ENCODE peak calls at places on chromosomes 16 and 17, in eight cellular contexts. Z, W, T, Q, B, V, L and F are unnamed samples.

GRCh38 chr17:65742433-65743312 is 181.2 kb upstream of the AXIN2 start:
- DNase-seq in Z (peak; percentile 94), W (no peak), T (peak; percentile 92), Q (peak; percentile 56), B (no peak), V (peak; percentile 81), L (no peak), F (no peak)

GRCh38 chr17:80065478-80066170 is 29.2 kb downstream of the CCDC40 start:
- DNase-seq in Z (no peak), W (no peak), T (no peak), Q (no peak), B (peak; percentile 86), V (no peak), L (no peak), F (no peak)

GRCh38 chr17:61809816-61810392 is 53.4 kb downstream of the BRIP1 start:
- DNase-seq in Z (peak; percentile 62), W (no peak), T (peak; percentile 73), Q (no peak), B (no peak), V (peak; percentile 12), L (no peak), F (no peak)

GRCh38 chr17:78882546-78883089 is 20.4 kb downstream of the CEP295NL start:
- DNase-seq in Z (no peak), W (no peak), T (peak; percentile 42), Q (no peak), B (peak; percentile 51), V (no peak), L (no peak), F (no peak)

GRCh38 chr16:65244811-65245210 is 122.9 kb upstream of the CDH11 start:
- DNase-seq in Z (peak; percentile 57), W (no peak), T (no peak), Q (no peak), B (no peak), V (no peak), L (no peak), F (no peak)

GRCh38 chr17:69451416-69452394 is 37.2 kb downstream of the MAP2K6 start:
- DNase-seq in Z (no peak), W (no peak), T (no peak), Q (no peak), B (no peak), V (no peak), L (no peak), F (no peak)

GRCh38 chr17:17900615-17901520 is 64.1 kb upstream of the SREBF1 start:
- DNase-seq in Z (peak; percentile 95), W (no peak), T (peak; percentile 93), Q (peak; percentile 89), B (no peak), V (peak; percentile 89), L (no peak), F (no peak)

GRCh38 chr16:7405166-7405565 is 72.5 kb downstream of the RBFOX1 start:
- DNase-seq in Z (no peak), W (no peak), T (no peak), Q (no peak), B (peak; percentile 43), V (no peak), L (no peak), F (no peak)

GRCh38 chr17:70318061-70318460 is 148.7 kb downstream of the KCNJ2 start:
- DNase-seq in Z (peak; percentile 53), W (no peak), T (no peak), Q (no peak), B (no peak), V (no peak), L (no peak), F (no peak)

GRCh38 chr17:29140631-29141483 is 39.3 kb downstream of the MYO18A start:
- DNase-seq in Z (no peak), W (peak; percentile 47), T (no peak), Q (peak; percentile 58), B (peak; percentile 48), V (no peak), L (no peak), F (no peak)

GRCh38 chr17:28684963-28685362 is 23.0 kb downstream of the SUPT6H start:
- DNase-seq in Z (peak; percentile 5), W (no peak), T (peak; percentile 32), Q (no peak), B (no peak), V (peak; percentile 10), L (no peak), F (no peak)

GRCh38 chr17:62913971-62914370 is 52.1 kb upstream of the TANC2 start:
- DNase-seq in Z (no peak), W (no peak), T (no peak), Q (no peak), B (no peak), V (no peak), L (no peak), F (no peak)

GRCh38 chr17:82964851-82965341 is 114.5 kb upstream of the METRNL start:
- DNase-seq in Z (no peak), W (no peak), T (no peak), Q (no peak), B (no peak), V (no peak), L (no peak), F (no peak)

GRCh38 chr17:34712481-34713195 is 133.3 kb downstream of the TMEM132E start:
- DNase-seq in Z (no peak), W (no peak), T (no peak), Q (no peak), B (no peak), V (no peak), L (no peak), F (no peak)

GRCh38 chr16:90077757-90078593 is 844 bp upstream of the PRDM7 start:
- DNase-seq in Z (peak; percentile 42), W (peak; percentile 7), T (peak; percentile 52), Q (peak; percentile 7), B (peak; percentile 62), V (no peak), L (peak; percentile 29), F (no peak)

GRCh38 chr17:38584350-38584925 is 21.3 kb downstream of the SRCIN1 start:
- DNase-seq in Z (peak; percentile 22), W (peak; percentile 43), T (peak; percentile 61), Q (peak; percentile 28), B (peak; percentile 95), V (peak; percentile 15), L (peak; percentile 84), F (peak; percentile 82)

GRCh38 chr17:39663340-39663687 is 1.8 kb upstream of the TCAP start:
- DNase-seq in Z (no peak), W (no peak), T (peak; percentile 25), Q (no peak), B (peak; percentile 88), V (no peak), L (no peak), F (no peak)

GRCh38 chr16:23433261-23433920 is 19.6 kb downstream of the COG7 start:
- DNase-seq in Z (no peak), W (no peak), T (no peak), Q (no peak), B (no peak), V (no peak), L (no peak), F (no peak)

GRCh38 chr17:42843358-42843934 is 934 bp upstream of the AOC2 start:
- DNase-seq in Z (peak; percentile 54), W (no peak), T (peak; percentile 78), Q (peak; percentile 69), B (peak; percentile 91), V (peak; percentile 39), L (no peak), F (no peak)

GRCh38 chr16:82603784-82604411 is 22.9 kb upstream of the CDH13 start:
- DNase-seq in Z (peak; percentile 51), W (no peak), T (peak; percentile 69), Q (peak; percentile 68), B (peak; percentile 42), V (peak; percentile 59), L (no peak), F (no peak)

GRCh38 chr16:84650062-84650991 is 2.0 kb downstream of the KLHL36 start:
- DNase-seq in Z (peak; percentile 80), W (no peak), T (peak; percentile 79), Q (no peak), B (no peak), V (peak; percentile 27), L (no peak), F (no peak)

GRCh38 chr16:67236551-67237395 is 9.8 kb downstream of the TMEM208 start:
- DNase-seq in Z (peak; percentile 38), W (peak; percentile 75), T (peak; percentile 81), Q (peak; percentile 60), B (peak; percentile 100), V (peak; percentile 39), L (peak; percentile 91), F (peak; percentile 58)

GRCh38 chr17:11287791-11288190 is 46.8 kb downstream of the SHISA6 start:
- DNase-seq in Z (no peak), W (no peak), T (no peak), Q (no peak), B (no peak), V (no peak), L (no peak), F (no peak)

GRCh38 chr17:30237296-30238002 is 2.0 kb upstream of the SLC6A4 start:
- DNase-seq in Z (no peak), W (no peak), T (no peak), Q (no peak), B (peak; percentile 72), V (no peak), L (no peak), F (no peak)

GRCh38 chr17:61839300-61839786 is 24.0 kb downstream of the BRIP1 start:
- DNase-seq in Z (no peak), W (no peak), T (no peak), Q (no peak), B (no peak), V (no peak), L (no peak), F (no peak)

GRCh38 chr16:11232852-11233726 is 22.9 kb downstream of the SOCS1 start:
- DNase-seq in Z (no peak), W (peak; percentile 77), T (no peak), Q (no peak), B (peak; percentile 89), V (no peak), L (peak; percentile 63), F (peak; percentile 44)

GRCh38 chr17:28405632-28406477 is at the start of gene SLC46A1:
- DNase-seq in Z (peak; percentile 38), W (peak; percentile 16), T (peak; percentile 50), Q (peak; percentile 24), B (peak; percentile 92), V (no peak), L (peak; percentile 80), F (peak; percentile 63)

GRCh38 chr16:58652741-58653140 is 23.1 kb upstream of the CNOT1 start:
- DNase-seq in Z (peak; percentile 19), W (no peak), T (peak; percentile 64), Q (no peak), B (peak; percentile 91), V (peak; percentile 16), L (no peak), F (no peak)

GRCh38 chr16:56604966-56605365 is 3.4 kb upstream of the MT2A start:
- DNase-seq in Z (no peak), W (no peak), T (no peak), Q (no peak), B (no peak), V (no peak), L (no peak), F (no peak)

GRCh38 chr16:84617068-84617630 is 729 bp downstream of the COTL1 start:
- DNase-seq in Z (no peak), W (peak; percentile 37), T (peak; percentile 52), Q (no peak), B (peak; percentile 80), V (no peak), L (no peak), F (no peak)